ENCODE peak calls at places on chromosomes 2 and 18, in eight cellular contexts. N, E, U, Z, Q, I, J and M are unnamed samples.

GRCh38 chr2:196360650-196361049 is 189.3 kb upstream of the STK17B start:
- DNase-seq in N (no peak), E (no peak), U (no peak), Z (no peak), Q (no peak), I (no peak), J (no peak), M (no peak)

GRCh38 chr18:41695441-41695840 is 259.6 kb upstream of the PIK3C3 start:
- DNase-seq in N (no peak), E (peak), U (no peak), Z (no peak), Q (no peak), I (no peak), J (no peak), M (no peak)

GRCh38 chr18:54950221-54950620 is 9.0 kb downstream of the CCDC68 start:
- DNase-seq in N (no peak), E (no peak), U (no peak), Z (no peak), Q (no peak), I (no peak), J (no peak), M (peak)

GRCh38 chr2:157596992-157597681 is 31.5 kb downstream of the ACVR1C start:
- DNase-seq in N (peak), E (no peak), U (no peak), Z (peak), Q (peak), I (no peak), J (no peak), M (peak)

GRCh38 chr2:241514986-241515737 is 6.8 kb upstream of the STK25 start:
- DNase-seq in N (no peak), E (peak), U (no peak), Z (no peak), Q (no peak), I (no peak), J (no peak), M (no peak)

GRCh38 chr18:55763298-55763697 is 175.3 kb upstream of the TCF4 start:
- DNase-seq in N (peak), E (no peak), U (no peak), Z (no peak), Q (peak), I (peak), J (no peak), M (peak)

GRCh38 chr2:37230581-37230980 is 815 bp downstream of the CEBPZ start:
- DNase-seq in N (peak), E (no peak), U (no peak), Z (peak), Q (peak), I (no peak), J (no peak), M (peak)

GRCh38 chr2:118222643-118223486 is 134.6 kb downstream of the INSIG2 start:
- DNase-seq in N (no peak), E (peak), U (no peak), Z (no peak), Q (peak), I (no peak), J (no peak), M (no peak)

GRCh38 chr18:38611036-38611964 is 1045.7 kb upstream of the CELF4 start:
- DNase-seq in N (peak), E (peak), U (no peak), Z (no peak), Q (no peak), I (no peak), J (no peak), M (no peak)

GRCh38 chr2:579351-579886 is 97.8 kb downstream of the TMEM18 start:
- DNase-seq in N (no peak), E (no peak), U (no peak), Z (no peak), Q (no peak), I (no peak), J (no peak), M (no peak)

GRCh38 chr2:202592580-202592979 is 42.2 kb upstream of the FAM117B start:
- DNase-seq in N (no peak), E (no peak), U (no peak), Z (no peak), Q (no peak), I (peak), J (no peak), M (no peak)

GRCh38 chr2:175743020-175743419 is 259.0 kb downstream of the LNPK start:
- DNase-seq in N (peak), E (no peak), U (no peak), Z (no peak), Q (peak), I (no peak), J (no peak), M (peak)

GRCh38 chr2:101188683-101189405 is 37.7 kb upstream of the TBC1D8 start:
- DNase-seq in N (no peak), E (no peak), U (no peak), Z (no peak), Q (peak), I (no peak), J (no peak), M (no peak)

GRCh38 chr2:18404708-18405107 is 155.7 kb downstream of the RDH14 start:
- DNase-seq in N (no peak), E (no peak), U (no peak), Z (no peak), Q (peak), I (no peak), J (no peak), M (peak)

GRCh38 chr18:41767960-41768359 is 187.1 kb upstream of the PIK3C3 start:
- DNase-seq in N (peak), E (no peak), U (no peak), Z (peak), Q (peak), I (peak), J (peak), M (peak)

GRCh38 chr2:212973347-212973746 is 178.1 kb downstream of the IKZF2 start:
- DNase-seq in N (no peak), E (no peak), U (no peak), Z (no peak), Q (no peak), I (no peak), J (no peak), M (no peak)
- TF ChIP-seq CTCF in N (no peak), E (no peak), U (peak), Z (no peak), Q (no peak), I (no peak), J (no peak), M (no peak)

DNA sequence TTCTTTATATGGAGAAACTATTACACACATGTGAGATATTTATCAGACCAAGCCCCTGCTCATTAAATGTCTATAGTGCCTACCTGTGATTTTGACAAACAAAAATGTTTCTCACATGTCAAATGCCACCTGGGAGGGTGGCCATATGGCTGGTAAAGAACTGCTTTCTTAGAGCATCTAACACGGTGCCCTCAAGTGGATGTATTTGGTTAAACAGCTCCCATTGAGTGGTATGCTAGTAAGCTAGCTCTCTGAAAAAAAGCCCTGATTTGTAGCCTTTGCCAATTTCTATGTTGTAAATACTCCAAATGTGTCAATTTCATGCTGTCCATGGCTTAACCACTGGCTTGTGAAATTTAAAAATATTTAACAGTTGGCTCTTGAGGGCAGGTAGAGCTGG is 94.6 kb downstream of the PMAIP1 start:
- DNase-seq in N (no peak), E (peak), U (no peak), Z (no peak), Q (peak), I (no peak), J (no peak), M (peak)
- TF ChIP-seq CTCF in N (peak), E (peak), U (no peak), Z (no peak), Q (peak), I (no peak), J (no peak), M (peak)

GRCh38 chr2:45625824-45626223 is 14.8 kb upstream of the SRBD1 start:
- DNase-seq in N (no peak), E (no peak), U (no peak), Z (no peak), Q (no peak), I (no peak), J (no peak), M (peak)

GRCh38 chr2:45627911-45628310 is 16.8 kb upstream of the SRBD1 start:
- DNase-seq in N (no peak), E (no peak), U (no peak), Z (no peak), Q (peak), I (no peak), J (no peak), M (no peak)

GRCh38 chr2:45626387-45627010 is 15.4 kb upstream of the SRBD1 start:
- DNase-seq in N (no peak), E (no peak), U (no peak), Z (no peak), Q (no peak), I (no peak), J (no peak), M (no peak)

GRCh38 chr2:45622704-45623103 is 11.6 kb upstream of the SRBD1 start:
- DNase-seq in N (no peak), E (no peak), U (no peak), Z (no peak), Q (no peak), I (no peak), J (no peak), M (no peak)

DNA sequence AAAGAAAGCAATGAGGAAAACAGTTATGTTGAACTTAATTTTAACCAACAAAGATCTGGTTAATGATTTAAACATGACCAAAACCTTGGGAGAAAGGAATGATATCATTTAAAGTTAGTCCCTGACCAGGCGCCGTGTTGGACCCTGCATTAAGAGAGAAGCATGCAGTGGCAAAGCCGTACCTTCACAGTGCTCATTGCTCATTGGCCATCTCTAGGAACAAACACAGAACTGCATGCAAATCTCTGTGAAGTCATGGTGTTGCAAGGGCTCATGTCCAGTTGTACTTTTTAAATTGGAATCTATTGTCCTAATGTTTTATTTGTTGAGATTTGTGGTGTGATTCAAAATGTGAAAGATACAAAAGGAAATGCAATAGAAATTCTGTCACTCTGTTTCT is 12.1 kb upstream of the SRBD1 start:
- DNase-seq in N (no peak), E (no peak), U (no peak), Z (no peak), Q (no peak), I (no peak), J (no peak), M (no peak)
- TF ChIP-seq CTCF in N (no peak), E (no peak), U (no peak), Z (no peak), Q (no peak), I (no peak), J (no peak), M (no peak)

DNA sequence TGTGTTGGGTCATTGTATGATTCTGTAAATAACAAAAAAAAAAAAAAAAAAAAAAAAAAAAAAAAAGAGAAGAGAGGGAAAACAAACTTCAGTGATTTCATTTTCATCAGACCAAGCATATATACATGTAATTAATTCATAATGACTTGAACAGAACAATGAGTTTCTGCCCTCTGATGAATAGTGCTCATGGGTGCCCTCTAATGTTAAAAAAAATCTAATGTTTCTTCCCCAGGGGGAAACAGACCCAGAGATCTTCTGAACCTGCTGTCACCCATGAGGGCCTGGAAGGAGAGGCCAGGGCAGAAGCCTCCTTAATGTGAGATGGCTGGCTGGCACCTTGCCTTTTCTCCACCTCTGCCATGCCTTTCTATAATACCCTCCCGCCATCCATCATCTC is 289.2 kb downstream of the ZNF521 start:
- DNase-seq in N (no peak), E (no peak), U (no peak), Z (no peak), Q (no peak), I (no peak), J (no peak), M (no peak)
- TF ChIP-seq CTCF in N (peak), E (peak), U (no peak), Z (no peak), Q (no peak), I (no peak), J (no peak), M (no peak)